ENCODE peak calls at places on chromosomes 7 and 10, in four cellular contexts. I, O, V and T are unnamed samples.

GRCh38 chr7:140010194-140010895 is 52.4 kb downstream of the PARP12 start:
- DNase-seq in O (no peak), V (no peak), I (no peak), T (no peak)

GRCh38 chr7:50496541-50496940 is 46.4 kb upstream of the FIGNL1 start:
- DNase-seq in I (no peak), O (no peak), V (no peak), T (no peak)

GRCh38 chr10:36764823-36765222 is 360.6 kb upstream of the ANKRD30A start:
- DNase-seq in V (no peak), I (no peak), O (no peak), T (no peak)

GRCh38 chr10:63806330-63806729 is 285.1 kb downstream of the REEP3 start:
- DNase-seq in I (no peak), O (no peak), V (no peak), T (no peak)

GRCh38 chr10:64379898-64380297 is 858.7 kb downstream of the REEP3 start:
- DNase-seq in V (peak), I (no peak), O (no peak), T (no peak)

GRCh38 chr10:4038000-4038399 is 253.0 kb upstream of the KLF6 start:
- DNase-seq in I (no peak), V (no peak), O (no peak), T (no peak)

GRCh38 chr7:76047305-76047810 is 442 bp downstream of the STYXL1 start:
- DNase-seq in I (no peak), V (no peak), O (no peak), T (peak)

GRCh38 chr7:76425156-76425555 is 406 bp downstream of the ZP3 start:
- DNase-seq in V (no peak), O (no peak), I (no peak), T (no peak)

GRCh38 chr10:103493911-103494877 is 689 bp downstream of the NEURL1 start:
- DNase-seq in I (no peak), V (no peak), O (no peak), T (peak)

GRCh38 chr10:43257210-43258031 is 9.4 kb downstream of the RASGEF1A start:
- DNase-seq in O (no peak), V (no peak), I (no peak), T (no peak)

GRCh38 chr10:6802762-6803428 is 222.8 kb upstream of the PRKCQ start:
- DNase-seq in V (no peak), O (no peak), I (no peak), T (no peak)

GRCh38 chr7:1455241-1455939 is 3.9 kb downstream of the MICALL2 start:
- DNase-seq in O (no peak), V (no peak), I (no peak), T (no peak)
- TF ChIP-seq FOXK2 in O (no peak), V (no peak), I (no peak), T (no peak)

DNA sequence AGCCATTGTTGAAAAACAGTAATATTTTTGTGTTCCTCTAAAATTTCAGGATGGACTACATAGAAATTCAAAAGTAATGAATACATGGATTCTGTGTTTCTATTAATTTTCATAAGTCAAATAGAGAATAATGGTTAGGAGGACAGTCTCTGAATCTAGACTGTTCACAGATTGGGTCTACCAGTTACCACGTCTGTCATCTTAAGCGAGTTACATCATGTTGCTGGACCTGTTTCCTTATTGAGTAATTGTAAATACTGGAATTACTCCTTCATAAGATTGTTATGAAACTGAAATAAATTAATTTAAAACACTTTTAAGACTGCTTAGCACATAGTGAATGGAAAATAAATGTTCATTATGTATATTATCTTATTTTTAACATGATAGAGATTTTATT is 172.3 kb downstream of the KCND2 start:
- DNase-seq in O (no peak), V (no peak), I (no peak), T (no peak)
- TF ChIP-seq FOXK2 in O (no peak), V (no peak), I (no peak), T (no peak)

DNA sequence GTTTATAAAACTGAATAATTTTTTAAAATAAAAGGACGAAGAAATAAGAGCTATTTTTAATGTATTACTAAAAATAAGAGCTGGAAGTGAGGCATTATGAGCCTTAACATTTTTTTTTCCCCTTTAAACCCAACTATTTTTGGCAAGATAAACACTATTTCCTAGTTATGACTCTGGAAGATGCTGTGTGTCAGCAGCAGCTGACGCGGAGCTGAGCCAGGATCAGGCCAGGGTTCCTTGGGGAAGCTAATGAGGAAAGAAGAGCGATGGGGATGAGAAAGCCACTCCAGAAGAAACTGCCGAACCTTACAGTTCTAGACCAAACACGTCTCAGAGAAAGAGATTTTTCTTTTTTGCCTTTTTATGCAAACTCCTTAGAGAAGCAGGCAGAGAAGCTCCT is 85.9 kb downstream of the USP6NL start:
- DNase-seq in O (no peak), V (no peak), I (no peak), T (no peak)
- TF ChIP-seq FOXK2 in O (no peak), V (no peak), I (no peak), T (no peak)

GRCh38 chr10:91856637-91857036 is 52.6 kb downstream of the FGFBP3 start:
- DNase-seq in O (no peak), V (peak), I (no peak), T (no peak)
- TF ChIP-seq FOXK2 in O (no peak), V (no peak), I (no peak), T (no peak)

DNA sequence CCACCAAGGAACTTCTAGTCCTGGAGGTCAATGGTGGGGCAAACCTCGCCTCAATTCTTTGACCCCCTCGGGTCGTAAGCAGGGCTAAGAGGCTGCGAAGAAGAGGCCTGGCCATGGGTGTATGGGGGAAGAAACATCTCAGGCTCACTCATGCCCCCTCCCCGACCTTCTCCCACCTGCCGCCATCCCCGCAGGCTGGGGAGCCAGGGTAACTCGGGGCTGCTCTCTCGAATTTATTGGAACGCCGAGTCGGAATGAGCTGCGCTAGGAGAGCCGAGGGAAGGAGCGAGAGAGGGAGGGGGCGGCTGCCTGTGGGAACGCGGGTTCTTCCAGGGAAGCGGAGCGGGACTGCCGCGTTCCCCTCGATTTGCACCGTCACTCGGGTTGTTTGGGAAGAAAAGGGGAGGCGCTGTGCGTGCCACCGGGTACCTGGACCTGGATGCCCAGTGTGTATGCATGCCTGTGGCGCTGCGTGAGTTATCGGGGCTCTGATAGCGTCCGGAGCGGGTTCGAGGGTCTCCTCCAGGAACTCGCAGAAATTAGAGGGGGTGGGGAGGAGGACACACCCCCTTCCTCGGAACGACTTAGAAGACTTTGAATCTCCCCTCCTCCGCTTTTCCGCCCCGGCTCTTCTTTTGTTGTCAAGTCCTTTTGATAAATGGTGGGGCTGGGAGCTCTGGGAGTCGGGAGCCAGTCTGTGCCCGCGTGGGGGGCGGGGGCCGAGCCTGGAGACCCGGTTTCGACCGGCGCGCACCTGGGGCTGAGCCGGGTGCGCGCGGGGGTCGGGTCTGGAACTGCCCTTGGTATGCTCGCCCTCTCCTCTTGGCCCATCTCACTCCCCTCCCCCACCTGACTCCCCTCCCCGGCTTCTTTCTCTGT is 1.8 kb upstream of the ZNF503 start:
- DNase-seq in I (no peak), O (no peak), V (peak), T (no peak)
- TF ChIP-seq FOXK2 in I (no peak), O (no peak), V (no peak), T (no peak)

GRCh38 chr7:22572292-22572691 is 72.3 kb upstream of the STEAP1B start:
- DNase-seq in I (no peak), V (no peak), O (no peak), T (no peak)

GRCh38 chr7:22572937-22573336 is 72.9 kb upstream of the STEAP1B start:
- DNase-seq in O (no peak), V (no peak), I (no peak), T (no peak)

GRCh38 chr7:22571776-22572175 is 71.8 kb upstream of the STEAP1B start:
- DNase-seq in O (no peak), V (no peak), I (no peak), T (no peak)

GRCh38 chr7:22566592-22566991 is 66.6 kb upstream of the STEAP1B start:
- DNase-seq in V (no peak), I (no peak), O (no peak), T (no peak)

DNA sequence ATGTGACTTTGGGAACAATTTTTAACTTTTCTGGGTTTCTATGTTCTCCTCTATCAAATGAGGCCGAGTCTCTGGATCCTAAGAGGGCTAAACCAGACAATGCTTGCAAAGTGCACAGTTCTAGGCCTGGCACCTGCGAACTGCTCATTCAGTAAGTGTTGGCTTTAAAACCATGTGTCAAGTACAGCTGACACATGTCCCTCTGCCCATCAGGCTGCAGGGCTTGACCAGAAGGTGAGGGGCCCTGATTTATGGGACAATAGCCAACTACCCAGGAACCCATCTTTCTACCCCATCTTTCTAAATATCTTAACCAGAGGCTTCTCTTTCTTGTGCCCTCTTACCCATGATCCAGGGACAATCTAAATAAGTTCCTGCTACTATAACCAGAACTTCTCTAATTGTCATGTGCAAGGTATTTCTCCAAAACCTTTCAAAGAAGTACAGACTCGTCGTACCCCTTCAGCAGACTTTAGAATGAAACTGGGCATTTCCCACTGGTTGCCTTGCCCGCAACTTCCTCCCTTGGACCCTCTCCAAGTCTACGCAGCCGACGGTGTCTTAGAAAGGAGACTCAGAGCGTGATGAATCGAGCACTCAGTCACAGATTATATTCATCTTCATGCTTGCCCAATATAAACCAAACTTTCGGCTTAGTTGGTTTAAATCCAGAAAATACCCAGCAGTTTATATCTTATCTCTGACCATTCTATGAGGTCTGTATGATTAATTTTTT is 69.8 kb upstream of the STEAP1B start:
- DNase-seq in V (no peak), I (no peak), O (no peak), T (no peak)
- TF ChIP-seq FOXK2 in V (no peak), I (no peak), O (no peak), T (no peak)

DNA sequence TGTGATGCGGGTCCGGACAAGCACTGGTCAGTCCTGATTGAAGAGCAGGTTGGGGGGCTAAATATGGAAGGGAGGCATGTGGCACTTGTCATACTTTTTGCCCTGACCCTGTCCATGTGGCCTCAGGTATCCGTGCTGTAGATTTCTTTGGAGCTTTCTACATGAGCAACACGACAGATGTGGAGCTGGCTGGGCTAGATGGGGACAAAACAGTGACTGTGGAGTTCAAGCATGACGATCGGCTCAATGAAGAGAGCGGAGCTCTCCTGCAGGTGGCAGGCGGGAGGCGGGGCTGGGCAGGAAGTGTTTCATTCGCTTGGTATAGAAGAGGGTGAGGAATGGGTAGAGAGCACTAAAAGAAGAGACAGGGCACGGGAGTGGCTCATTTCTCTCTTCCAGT is 13.0 kb upstream of the CHCHD1 start:
- DNase-seq in I (no peak), O (no peak), V (no peak), T (no peak)
- TF ChIP-seq FOXK2 in I (no peak), O (no peak), V (no peak), T (no peak)

GRCh38 chr7:157775560-157776332 is 438.9 kb downstream of the DNAJB6 start:
- DNase-seq in I (no peak), V (no peak), O (no peak), T (no peak)
- TF ChIP-seq FOXK2 in I (no peak), V (no peak), O (no peak), T (no peak)